ENCODE peak calls at places on chromosomes 12 and 14, in ten cellular contexts. One of them, this sample, is unnamed.

GRCh38 chr12:104316936-104317335 is 13.4 kb downstream of the EID3 start:
- DNase-seq in stromal cell of bone marrow: no peak
- DNase-seq in NCI-H460: no peak
- DNase-seq in progenitor cell of endocrine pancreas: no peak
- DNase-seq in hippocampal formation: no peak
- DNase-seq in CD4-positive, CD25-positive, alpha-beta regulatory T cell: no peak
- DNase-seq in ACHN: no peak
- DNase-seq in RWPE1: no peak
- DNase-seq in RWPE2: no peak
- DNase-seq in stimulated activated CD4-positive, alpha-beta T cell treated with anti-CD3 and anti-CD28 coated beads, TNF-alpha, amount 100 ng/mL, for 1 hour: no peak
- DNase-seq in this sample: no peak

GRCh38 chr12:85156569-85156968 is 120.4 kb downstream of the LRRIQ1 start:
- DNase-seq in stromal cell of bone marrow: no peak
- DNase-seq in NCI-H460: no peak
- DNase-seq in progenitor cell of endocrine pancreas: no peak
- DNase-seq in hippocampal formation: no peak
- DNase-seq in CD4-positive, CD25-positive, alpha-beta regulatory T cell: no peak
- DNase-seq in ACHN: peak
- DNase-seq in RWPE1: no peak
- DNase-seq in RWPE2: no peak
- DNase-seq in stimulated activated CD4-positive, alpha-beta T cell treated with anti-CD3 and anti-CD28 coated beads, TNF-alpha, amount 100 ng/mL, for 1 hour: no peak
- DNase-seq in this sample: peak

GRCh38 chr14:61602733-61603077 is 92.6 kb upstream of the HIF1A start:
- DNase-seq in stromal cell of bone marrow: no peak
- DNase-seq in NCI-H460: no peak
- DNase-seq in progenitor cell of endocrine pancreas: no peak
- DNase-seq in hippocampal formation: no peak
- DNase-seq in CD4-positive, CD25-positive, alpha-beta regulatory T cell: no peak
- DNase-seq in ACHN: no peak
- DNase-seq in RWPE1: no peak
- DNase-seq in RWPE2: no peak
- DNase-seq in stimulated activated CD4-positive, alpha-beta T cell treated with anti-CD3 and anti-CD28 coated beads, TNF-alpha, amount 100 ng/mL, for 1 hour: no peak
- DNase-seq in this sample: no peak

GRCh38 chr12:56836800-56837663 is 73.9 kb downstream of the HSD17B6 start:
- DNase-seq in stromal cell of bone marrow: peak
- DNase-seq in NCI-H460: no peak
- DNase-seq in progenitor cell of endocrine pancreas: no peak
- DNase-seq in hippocampal formation: no peak
- DNase-seq in CD4-positive, CD25-positive, alpha-beta regulatory T cell: no peak
- DNase-seq in ACHN: peak
- DNase-seq in RWPE1: peak
- DNase-seq in RWPE2: peak
- DNase-seq in stimulated activated CD4-positive, alpha-beta T cell treated with anti-CD3 and anti-CD28 coated beads, TNF-alpha, amount 100 ng/mL, for 1 hour: peak
- DNase-seq in this sample: peak

GRCh38 chr12:19909418-19909817 is 458.9 kb upstream of the PDE3A start:
- DNase-seq in stromal cell of bone marrow: no peak
- DNase-seq in NCI-H460: peak
- DNase-seq in progenitor cell of endocrine pancreas: no peak
- DNase-seq in hippocampal formation: no peak
- DNase-seq in CD4-positive, CD25-positive, alpha-beta regulatory T cell: no peak
- DNase-seq in ACHN: no peak
- DNase-seq in RWPE1: no peak
- DNase-seq in RWPE2: no peak
- DNase-seq in stimulated activated CD4-positive, alpha-beta T cell treated with anti-CD3 and anti-CD28 coated beads, TNF-alpha, amount 100 ng/mL, for 1 hour: no peak
- DNase-seq in this sample: no peak

GRCh38 chr12:40907115-40907521 is 214.9 kb downstream of the CNTN1 start:
- DNase-seq in stromal cell of bone marrow: no peak
- DNase-seq in NCI-H460: peak
- DNase-seq in progenitor cell of endocrine pancreas: no peak
- DNase-seq in hippocampal formation: no peak
- DNase-seq in CD4-positive, CD25-positive, alpha-beta regulatory T cell: no peak
- DNase-seq in ACHN: peak
- DNase-seq in RWPE1: peak
- DNase-seq in RWPE2: peak
- DNase-seq in stimulated activated CD4-positive, alpha-beta T cell treated with anti-CD3 and anti-CD28 coated beads, TNF-alpha, amount 100 ng/mL, for 1 hour: no peak
- DNase-seq in this sample: no peak

GRCh38 chr14:34044666-34045306 is 93.9 kb upstream of the EGLN3 start:
- DNase-seq in stromal cell of bone marrow: no peak
- DNase-seq in NCI-H460: no peak
- DNase-seq in progenitor cell of endocrine pancreas: no peak
- DNase-seq in hippocampal formation: no peak
- DNase-seq in CD4-positive, CD25-positive, alpha-beta regulatory T cell: no peak
- DNase-seq in ACHN: no peak
- DNase-seq in RWPE1: no peak
- DNase-seq in RWPE2: no peak
- DNase-seq in stimulated activated CD4-positive, alpha-beta T cell treated with anti-CD3 and anti-CD28 coated beads, TNF-alpha, amount 100 ng/mL, for 1 hour: no peak
- DNase-seq in this sample: no peak

GRCh38 chr14:94120667-94121335 is 8.6 kb downstream of the IFI27L2 start:
- DNase-seq in stromal cell of bone marrow: peak
- DNase-seq in NCI-H460: no peak
- DNase-seq in progenitor cell of endocrine pancreas: no peak
- DNase-seq in hippocampal formation: no peak
- DNase-seq in CD4-positive, CD25-positive, alpha-beta regulatory T cell: no peak
- DNase-seq in ACHN: no peak
- DNase-seq in RWPE1: no peak
- DNase-seq in RWPE2: peak
- DNase-seq in stimulated activated CD4-positive, alpha-beta T cell treated with anti-CD3 and anti-CD28 coated beads, TNF-alpha, amount 100 ng/mL, for 1 hour: no peak
- DNase-seq in this sample: no peak

GRCh38 chr14:80202888-80203562 is 8.3 kb downstream of the DIO2 start:
- DNase-seq in stromal cell of bone marrow: no peak
- DNase-seq in NCI-H460: no peak
- DNase-seq in progenitor cell of endocrine pancreas: no peak
- DNase-seq in hippocampal formation: no peak
- DNase-seq in CD4-positive, CD25-positive, alpha-beta regulatory T cell: no peak
- DNase-seq in ACHN: peak
- DNase-seq in RWPE1: no peak
- DNase-seq in RWPE2: peak
- DNase-seq in stimulated activated CD4-positive, alpha-beta T cell treated with anti-CD3 and anti-CD28 coated beads, TNF-alpha, amount 100 ng/mL, for 1 hour: no peak
- DNase-seq in this sample: no peak

GRCh38 chr12:108855284-108856169 is 1.9 kb downstream of the SSH1 start:
- DNase-seq in stromal cell of bone marrow: no peak
- DNase-seq in NCI-H460: no peak
- DNase-seq in progenitor cell of endocrine pancreas: no peak
- DNase-seq in hippocampal formation: no peak
- DNase-seq in CD4-positive, CD25-positive, alpha-beta regulatory T cell: no peak
- DNase-seq in ACHN: no peak
- DNase-seq in RWPE1: no peak
- DNase-seq in RWPE2: no peak
- DNase-seq in stimulated activated CD4-positive, alpha-beta T cell treated with anti-CD3 and anti-CD28 coated beads, TNF-alpha, amount 100 ng/mL, for 1 hour: no peak
- DNase-seq in this sample: no peak

GRCh38 chr12:63876980-63877379 is 32.5 kb downstream of the SRGAP1 start:
- DNase-seq in stromal cell of bone marrow: no peak
- DNase-seq in NCI-H460: no peak
- DNase-seq in progenitor cell of endocrine pancreas: no peak
- DNase-seq in hippocampal formation: no peak
- DNase-seq in CD4-positive, CD25-positive, alpha-beta regulatory T cell: no peak
- DNase-seq in ACHN: no peak
- DNase-seq in RWPE1: no peak
- DNase-seq in RWPE2: no peak
- DNase-seq in stimulated activated CD4-positive, alpha-beta T cell treated with anti-CD3 and anti-CD28 coated beads, TNF-alpha, amount 100 ng/mL, for 1 hour: no peak
- DNase-seq in this sample: no peak

GRCh38 chr12:26629864-26630263 is 203.1 kb downstream of the ITPR2 start:
- DNase-seq in stromal cell of bone marrow: no peak
- DNase-seq in NCI-H460: no peak
- DNase-seq in progenitor cell of endocrine pancreas: no peak
- DNase-seq in hippocampal formation: peak
- DNase-seq in CD4-positive, CD25-positive, alpha-beta regulatory T cell: no peak
- DNase-seq in ACHN: peak
- DNase-seq in RWPE1: no peak
- DNase-seq in RWPE2: no peak
- DNase-seq in stimulated activated CD4-positive, alpha-beta T cell treated with anti-CD3 and anti-CD28 coated beads, TNF-alpha, amount 100 ng/mL, for 1 hour: no peak
- DNase-seq in this sample: no peak

GRCh38 chr12:109448707-109449390 is 28.3 kb downstream of the KCTD10 start:
- DNase-seq in stromal cell of bone marrow: no peak
- DNase-seq in NCI-H460: no peak
- DNase-seq in progenitor cell of endocrine pancreas: no peak
- DNase-seq in hippocampal formation: no peak
- DNase-seq in CD4-positive, CD25-positive, alpha-beta regulatory T cell: no peak
- DNase-seq in ACHN: no peak
- DNase-seq in RWPE1: no peak
- DNase-seq in RWPE2: no peak
- DNase-seq in stimulated activated CD4-positive, alpha-beta T cell treated with anti-CD3 and anti-CD28 coated beads, TNF-alpha, amount 100 ng/mL, for 1 hour: no peak
- DNase-seq in this sample: no peak

GRCh38 chr12:116284401-116284800 is 6.9 kb upstream of the MED13L start:
- DNase-seq in stromal cell of bone marrow: peak
- DNase-seq in NCI-H460: no peak
- DNase-seq in progenitor cell of endocrine pancreas: no peak
- DNase-seq in hippocampal formation: no peak
- DNase-seq in CD4-positive, CD25-positive, alpha-beta regulatory T cell: no peak
- DNase-seq in ACHN: no peak
- DNase-seq in RWPE1: no peak
- DNase-seq in RWPE2: no peak
- DNase-seq in stimulated activated CD4-positive, alpha-beta T cell treated with anti-CD3 and anti-CD28 coated beads, TNF-alpha, amount 100 ng/mL, for 1 hour: no peak
- DNase-seq in this sample: peak

GRCh38 chr14:77000340-77001235 is 27.9 kb downstream of the IRF2BPL start:
- DNase-seq in stromal cell of bone marrow: no peak
- DNase-seq in NCI-H460: no peak
- DNase-seq in progenitor cell of endocrine pancreas: no peak
- DNase-seq in hippocampal formation: no peak
- DNase-seq in CD4-positive, CD25-positive, alpha-beta regulatory T cell: no peak
- DNase-seq in ACHN: no peak
- DNase-seq in RWPE1: no peak
- DNase-seq in RWPE2: no peak
- DNase-seq in stimulated activated CD4-positive, alpha-beta T cell treated with anti-CD3 and anti-CD28 coated beads, TNF-alpha, amount 100 ng/mL, for 1 hour: no peak
- DNase-seq in this sample: no peak

GRCh38 chr12:22631863-22632463 is 7.0 kb downstream of the ETNK1 start:
- DNase-seq in stromal cell of bone marrow: no peak
- DNase-seq in NCI-H460: no peak
- DNase-seq in progenitor cell of endocrine pancreas: no peak
- DNase-seq in hippocampal formation: no peak
- DNase-seq in CD4-positive, CD25-positive, alpha-beta regulatory T cell: no peak
- DNase-seq in ACHN: peak
- DNase-seq in RWPE1: no peak
- DNase-seq in RWPE2: no peak
- DNase-seq in stimulated activated CD4-positive, alpha-beta T cell treated with anti-CD3 and anti-CD28 coated beads, TNF-alpha, amount 100 ng/mL, for 1 hour: no peak
- DNase-seq in this sample: no peak

GRCh38 chr14:70086685-70087379 is 101.9 kb downstream of the SLC8A3 start:
- DNase-seq in stromal cell of bone marrow: peak
- DNase-seq in NCI-H460: peak
- DNase-seq in progenitor cell of endocrine pancreas: no peak
- DNase-seq in hippocampal formation: no peak
- DNase-seq in CD4-positive, CD25-positive, alpha-beta regulatory T cell: no peak
- DNase-seq in ACHN: peak
- DNase-seq in RWPE1: peak
- DNase-seq in RWPE2: no peak
- DNase-seq in stimulated activated CD4-positive, alpha-beta T cell treated with anti-CD3 and anti-CD28 coated beads, TNF-alpha, amount 100 ng/mL, for 1 hour: no peak
- DNase-seq in this sample: peak

GRCh38 chr14:21913759-21914158 is 240.1 kb upstream of the OR4E1 start:
- DNase-seq in stromal cell of bone marrow: peak
- DNase-seq in NCI-H460: peak
- DNase-seq in progenitor cell of endocrine pancreas: peak
- DNase-seq in hippocampal formation: peak
- DNase-seq in CD4-positive, CD25-positive, alpha-beta regulatory T cell: peak
- DNase-seq in ACHN: peak
- DNase-seq in RWPE1: peak
- DNase-seq in RWPE2: no peak
- DNase-seq in stimulated activated CD4-positive, alpha-beta T cell treated with anti-CD3 and anti-CD28 coated beads, TNF-alpha, amount 100 ng/mL, for 1 hour: peak
- DNase-seq in this sample: peak

GRCh38 chr14:68787235-68787727 is 5.6 kb downstream of the ZFP36L1 start:
- DNase-seq in stromal cell of bone marrow: no peak
- DNase-seq in NCI-H460: no peak
- DNase-seq in progenitor cell of endocrine pancreas: no peak
- DNase-seq in hippocampal formation: no peak
- DNase-seq in CD4-positive, CD25-positive, alpha-beta regulatory T cell: peak
- DNase-seq in ACHN: no peak
- DNase-seq in RWPE1: no peak
- DNase-seq in RWPE2: peak
- DNase-seq in stimulated activated CD4-positive, alpha-beta T cell treated with anti-CD3 and anti-CD28 coated beads, TNF-alpha, amount 100 ng/mL, for 1 hour: no peak
- DNase-seq in this sample: no peak

GRCh38 chr12:90652280-90652679 is 302.7 kb downstream of the CCER1 start:
- DNase-seq in stromal cell of bone marrow: no peak
- DNase-seq in NCI-H460: no peak
- DNase-seq in progenitor cell of endocrine pancreas: no peak
- DNase-seq in hippocampal formation: no peak
- DNase-seq in CD4-positive, CD25-positive, alpha-beta regulatory T cell: no peak
- DNase-seq in ACHN: no peak
- DNase-seq in RWPE1: no peak
- DNase-seq in RWPE2: no peak
- DNase-seq in stimulated activated CD4-positive, alpha-beta T cell treated with anti-CD3 and anti-CD28 coated beads, TNF-alpha, amount 100 ng/mL, for 1 hour: no peak
- DNase-seq in this sample: no peak

GRCh38 chr14:59507063-59507751 is 22.9 kb downstream of the JKAMP start:
- DNase-seq in stromal cell of bone marrow: peak
- DNase-seq in NCI-H460: peak
- DNase-seq in progenitor cell of endocrine pancreas: peak
- DNase-seq in hippocampal formation: peak
- DNase-seq in CD4-positive, CD25-positive, alpha-beta regulatory T cell: peak
- DNase-seq in ACHN: peak
- DNase-seq in RWPE1: peak
- DNase-seq in RWPE2: no peak
- DNase-seq in stimulated activated CD4-positive, alpha-beta T cell treated with anti-CD3 and anti-CD28 coated beads, TNF-alpha, amount 100 ng/mL, for 1 hour: no peak
- DNase-seq in this sample: peak

GRCh38 chr12:46268617-46269428 is at the start of gene SLC38A1:
- DNase-seq in stromal cell of bone marrow: no peak
- DNase-seq in NCI-H460: peak
- DNase-seq in progenitor cell of endocrine pancreas: peak
- DNase-seq in hippocampal formation: peak
- DNase-seq in CD4-positive, CD25-positive, alpha-beta regulatory T cell: peak
- DNase-seq in ACHN: peak
- DNase-seq in RWPE1: peak
- DNase-seq in RWPE2: peak
- DNase-seq in stimulated activated CD4-positive, alpha-beta T cell treated with anti-CD3 and anti-CD28 coated beads, TNF-alpha, amount 100 ng/mL, for 1 hour: peak
- DNase-seq in this sample: peak

GRCh38 chr12:89469361-89469760 is 55.2 kb downstream of the GALNT4 start:
- DNase-seq in stromal cell of bone marrow: peak
- DNase-seq in NCI-H460: no peak
- DNase-seq in progenitor cell of endocrine pancreas: no peak
- DNase-seq in hippocampal formation: no peak
- DNase-seq in CD4-positive, CD25-positive, alpha-beta regulatory T cell: no peak
- DNase-seq in ACHN: no peak
- DNase-seq in RWPE1: peak
- DNase-seq in RWPE2: no peak
- DNase-seq in stimulated activated CD4-positive, alpha-beta T cell treated with anti-CD3 and anti-CD28 coated beads, TNF-alpha, amount 100 ng/mL, for 1 hour: no peak
- DNase-seq in this sample: no peak

GRCh38 chr14:34199585-34199984 is 248.7 kb upstream of the EGLN3 start:
- DNase-seq in stromal cell of bone marrow: peak
- DNase-seq in NCI-H460: no peak
- DNase-seq in progenitor cell of endocrine pancreas: no peak
- DNase-seq in hippocampal formation: no peak
- DNase-seq in CD4-positive, CD25-positive, alpha-beta regulatory T cell: no peak
- DNase-seq in ACHN: no peak
- DNase-seq in RWPE1: no peak
- DNase-seq in RWPE2: no peak
- DNase-seq in stimulated activated CD4-positive, alpha-beta T cell treated with anti-CD3 and anti-CD28 coated beads, TNF-alpha, amount 100 ng/mL, for 1 hour: no peak
- DNase-seq in this sample: peak

GRCh38 chr12:10521555-10521954 is 15.9 kb downstream of the EIF2S3B start:
- DNase-seq in stromal cell of bone marrow: no peak
- DNase-seq in NCI-H460: no peak
- DNase-seq in progenitor cell of endocrine pancreas: no peak
- DNase-seq in hippocampal formation: no peak
- DNase-seq in CD4-positive, CD25-positive, alpha-beta regulatory T cell: no peak
- DNase-seq in ACHN: no peak
- DNase-seq in RWPE1: no peak
- DNase-seq in RWPE2: no peak
- DNase-seq in stimulated activated CD4-positive, alpha-beta T cell treated with anti-CD3 and anti-CD28 coated beads, TNF-alpha, amount 100 ng/mL, for 1 hour: no peak
- DNase-seq in this sample: no peak

GRCh38 chr12:110355080-110355479 is 48.4 kb downstream of the ANAPC7 start:
- DNase-seq in stromal cell of bone marrow: no peak
- DNase-seq in NCI-H460: peak
- DNase-seq in progenitor cell of endocrine pancreas: no peak
- DNase-seq in hippocampal formation: no peak
- DNase-seq in CD4-positive, CD25-positive, alpha-beta regulatory T cell: no peak
- DNase-seq in ACHN: peak
- DNase-seq in RWPE1: peak
- DNase-seq in RWPE2: no peak
- DNase-seq in stimulated activated CD4-positive, alpha-beta T cell treated with anti-CD3 and anti-CD28 coated beads, TNF-alpha, amount 100 ng/mL, for 1 hour: no peak
- DNase-seq in this sample: no peak

GRCh38 chr14:31968912-31969311 is 108.2 kb upstream of the ARHGAP5 start:
- DNase-seq in stromal cell of bone marrow: no peak
- DNase-seq in NCI-H460: no peak
- DNase-seq in progenitor cell of endocrine pancreas: no peak
- DNase-seq in hippocampal formation: no peak
- DNase-seq in CD4-positive, CD25-positive, alpha-beta regulatory T cell: no peak
- DNase-seq in ACHN: no peak
- DNase-seq in RWPE1: no peak
- DNase-seq in RWPE2: no peak
- DNase-seq in stimulated activated CD4-positive, alpha-beta T cell treated with anti-CD3 and anti-CD28 coated beads, TNF-alpha, amount 100 ng/mL, for 1 hour: no peak
- DNase-seq in this sample: no peak

GRCh38 chr12:127632431-127632830 is 634.5 kb upstream of the TMEM132C start:
- DNase-seq in stromal cell of bone marrow: no peak
- DNase-seq in NCI-H460: no peak
- DNase-seq in progenitor cell of endocrine pancreas: no peak
- DNase-seq in hippocampal formation: no peak
- DNase-seq in CD4-positive, CD25-positive, alpha-beta regulatory T cell: no peak
- DNase-seq in ACHN: no peak
- DNase-seq in RWPE1: no peak
- DNase-seq in RWPE2: no peak
- DNase-seq in stimulated activated CD4-positive, alpha-beta T cell treated with anti-CD3 and anti-CD28 coated beads, TNF-alpha, amount 100 ng/mL, for 1 hour: no peak
- DNase-seq in this sample: no peak